ENCODE peak calls at places on chromosome 14, in six cellular contexts. Z is Peyer's patch, M is endothelial cell of umbilical vein, X is HCT116, W is tibial nerve, P is heart left ventricle. E is an unnamed sample.

GRCh38 chr14:81509838-81510452 is 23.7 kb downstream of the SEL1L start:
- DNase-seq in M (no peak), P (no peak), W (no peak), Z (no peak), X (no peak), E (no peak)

GRCh38 chr14:100271247-100271939 is 32.4 kb downstream of the YY1 start:
- DNase-seq in P (no peak), W (no peak), X (no peak), Z (no peak), M (peak; percentile 61), E (peak; percentile 86)

GRCh38 chr14:76465651-76466050 is 89.7 kb downstream of the ESRRB start:
- DNase-seq in P (no peak), X (no peak), Z (no peak), W (no peak), M (no peak), E (no peak)

GRCh38 chr14:24425704-24426103 is 3.8 kb downstream of the CBLN3 start:
- DNase-seq in P (no peak), M (peak; percentile 83), W (no peak), X (no peak), Z (no peak), E (peak; percentile 9)

GRCh38 chr14:51283402-51283825 is 43.4 kb downstream of the TMX1 start:
- DNase-seq in Z (no peak), W (no peak), M (peak; percentile 93), X (peak; percentile 36), P (no peak), E (no peak)

GRCh38 chr14:34179723-34180122 is 228.8 kb upstream of the EGLN3 start:
- DNase-seq in X (no peak), P (no peak), Z (no peak), M (no peak), W (no peak), E (no peak)

GRCh38 chr14:45641541-45641940 is 388.5 kb upstream of the MIS18BP1 start:
- DNase-seq in X (no peak), Z (no peak), M (no peak), W (no peak), P (no peak), E (no peak)

GRCh38 chr14:35829449-35829848 is 3.3 kb downstream of the BRMS1L start:
- DNase-seq in X (no peak), Z (no peak), P (no peak), W (no peak), M (no peak), E (no peak)

GRCh38 chr14:32436993-32437392 is 107.9 kb downstream of the AKAP6 start:
- DNase-seq in P (no peak), M (no peak), W (no peak), Z (no peak), X (no peak), E (no peak)

GRCh38 chr14:63404906-63405305 is 86.2 kb upstream of the GPHB5 start:
- DNase-seq in X (no peak), M (no peak), W (no peak), Z (no peak), P (no peak), E (no peak)

GRCh38 chr14:104877806-104878550 is 12.9 kb downstream of the CEP170B start:
- DNase-seq in M (no peak), W (no peak), X (no peak), P (no peak), Z (no peak), E (no peak)

DNA sequence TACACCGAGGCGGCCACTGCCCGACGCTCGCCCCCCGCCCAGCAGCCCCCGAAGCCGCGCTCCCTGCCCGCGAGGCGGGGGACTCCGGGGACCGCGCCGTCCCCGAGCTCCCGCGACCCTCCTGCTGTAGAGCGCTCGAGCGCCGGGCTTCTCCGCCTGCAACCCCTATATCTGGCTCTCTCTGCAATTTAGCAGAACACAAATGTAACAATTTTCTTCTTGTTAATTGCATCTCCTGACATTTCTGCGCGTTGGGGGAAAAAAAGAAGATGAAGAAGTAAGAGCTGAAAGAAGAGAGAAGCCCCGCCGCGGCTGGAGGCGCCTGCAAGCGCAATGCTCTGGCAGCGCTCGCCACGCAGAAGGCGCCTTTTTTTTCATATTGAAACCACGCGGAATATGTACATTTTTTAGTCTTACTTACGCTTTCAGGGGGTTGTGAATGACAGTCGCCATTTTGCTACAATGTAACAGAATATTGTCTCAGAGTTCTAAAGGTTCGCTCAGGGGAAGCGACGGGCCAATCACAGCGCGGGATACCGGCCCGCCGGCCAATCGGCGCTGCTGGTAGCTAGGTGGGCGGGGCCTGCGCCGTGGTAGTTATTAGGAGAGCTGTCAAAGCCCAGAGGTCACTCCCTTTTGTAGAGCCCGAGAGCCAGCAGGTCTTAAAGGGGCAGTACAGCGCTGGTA is at the start of gene DPF3:
- DNase-seq in M (peak; percentile 97), X (peak; percentile 91), Z (peak; percentile 99), P (peak; percentile 98), W (peak; percentile 95), E (peak; percentile 98)
- TF ChIP-seq POLR2A in M (peak; percentile 44), X (no peak), Z (peak; percentile 42), P (peak; percentile 92), W (peak; percentile 65), E (peak; percentile 40)

GRCh38 chr14:93005135-93005813 is 82.3 kb downstream of the CHGA start:
- DNase-seq in M (no peak), W (no peak), X (no peak), Z (no peak), P (no peak), E (peak; percentile 47)

GRCh38 chr14:93005838-93006237 is 82.9 kb downstream of the CHGA start:
- DNase-seq in W (no peak), X (no peak), M (no peak), Z (no peak), P (peak; percentile 51), E (no peak)

GRCh38 chr14:93008381-93008780 is 85.4 kb downstream of the CHGA start:
- DNase-seq in P (no peak), M (peak; percentile 44), X (no peak), W (no peak), Z (no peak), E (no peak)

GRCh38 chr14:93007225-93007997 is 84.5 kb downstream of the CHGA start:
- DNase-seq in M (no peak), Z (peak; percentile 63), W (no peak), X (no peak), P (peak; percentile 76), E (no peak)

GRCh38 chr14:93006484-93007128 is 83.7 kb downstream of the CHGA start:
- DNase-seq in M (no peak), Z (no peak), W (no peak), P (no peak), X (no peak), E (no peak)
- H3K4me1 ChIP-seq in M (no peaks in the 10 kb centered on the region), Z (peaks cover 57% of the 10 kb centered on the region), W (peaks cover 91% of the 10 kb centered on the region), P (peaks cover 87% of the 10 kb centered on the region), X (peaks cover 12% of the 10 kb centered on the region), E (peaks cover 42% of the 10 kb centered on the region)

DNA sequence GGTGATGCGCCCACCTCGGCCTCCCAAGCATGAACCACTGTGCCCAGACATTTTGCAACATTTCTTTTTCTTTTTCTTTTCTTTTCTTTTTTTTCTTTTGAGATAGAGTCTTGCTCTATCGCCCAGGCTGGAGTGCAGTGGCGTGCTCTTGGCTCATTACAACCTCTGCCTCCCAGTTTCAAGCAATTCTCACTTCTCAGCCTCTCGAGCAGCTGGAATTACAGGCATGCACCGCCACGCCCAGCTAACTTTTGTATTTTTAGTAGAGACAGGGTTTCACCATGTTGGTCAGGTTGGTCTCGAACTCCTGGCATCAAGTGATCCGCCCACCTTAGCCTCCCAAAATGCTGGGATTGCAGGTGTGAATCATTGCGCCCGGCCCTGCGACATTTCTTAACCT is 7.6 kb upstream of the CDC42BPB start:
- DNase-seq in M (no peak), P (no peak), X (no peak), Z (no peak), W (no peak), E (no peak)
- TF ChIP-seq POLR2A in M (no peak), P (no peak), X (no peak), Z (no peak), W (no peak), E (no peak)

GRCh38 chr14:64581363-64581762 is 31.6 kb downstream of the PPP1R36 start:
- DNase-seq in M (peak; percentile 25), Z (no peak), W (no peak), X (no peak), P (no peak), E (no peak)

GRCh38 chr14:64581817-64582216 is 32.1 kb downstream of the PPP1R36 start:
- DNase-seq in W (no peak), P (no peak), M (no peak), X (no peak), Z (no peak), E (no peak)

GRCh38 chr14:64580451-64580850 is 30.7 kb downstream of the PPP1R36 start:
- DNase-seq in P (no peak), Z (no peak), W (no peak), M (peak; percentile 44), X (no peak), E (no peak)

DNA sequence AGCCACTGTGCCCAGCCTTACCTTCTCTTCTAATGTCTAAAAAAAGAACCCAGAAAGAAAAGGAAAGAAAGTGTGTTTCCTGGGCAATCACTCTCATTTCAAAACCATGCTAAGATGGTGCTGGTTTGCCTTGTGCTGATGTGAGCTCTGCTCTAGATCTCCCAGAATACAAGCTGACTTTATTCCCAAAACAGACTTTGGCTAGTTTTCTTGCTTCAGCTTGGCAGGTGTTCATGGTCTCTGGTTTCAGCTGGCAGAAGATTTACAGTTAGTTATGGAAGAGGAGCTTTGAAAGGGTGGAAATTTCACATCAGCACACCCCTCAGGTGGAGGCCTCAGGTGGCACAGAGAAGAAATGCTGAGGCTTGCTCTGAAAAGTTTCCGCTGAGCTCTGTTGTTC is 34.4 kb downstream of the PPP1R36 start:
- DNase-seq in X (no peak), W (no peak), Z (no peak), P (no peak), M (no peak), E (no peak)
- H3K4me1 ChIP-seq in X (peaks cover 7% of the 10 kb centered on the region), W (no peaks in the 10 kb centered on the region), Z (no peaks in the 10 kb centered on the region), P (no peaks in the 10 kb centered on the region), M (peaks cover 7% of the 10 kb centered on the region), E (peaks cover 8% of the 10 kb centered on the region)

DNA sequence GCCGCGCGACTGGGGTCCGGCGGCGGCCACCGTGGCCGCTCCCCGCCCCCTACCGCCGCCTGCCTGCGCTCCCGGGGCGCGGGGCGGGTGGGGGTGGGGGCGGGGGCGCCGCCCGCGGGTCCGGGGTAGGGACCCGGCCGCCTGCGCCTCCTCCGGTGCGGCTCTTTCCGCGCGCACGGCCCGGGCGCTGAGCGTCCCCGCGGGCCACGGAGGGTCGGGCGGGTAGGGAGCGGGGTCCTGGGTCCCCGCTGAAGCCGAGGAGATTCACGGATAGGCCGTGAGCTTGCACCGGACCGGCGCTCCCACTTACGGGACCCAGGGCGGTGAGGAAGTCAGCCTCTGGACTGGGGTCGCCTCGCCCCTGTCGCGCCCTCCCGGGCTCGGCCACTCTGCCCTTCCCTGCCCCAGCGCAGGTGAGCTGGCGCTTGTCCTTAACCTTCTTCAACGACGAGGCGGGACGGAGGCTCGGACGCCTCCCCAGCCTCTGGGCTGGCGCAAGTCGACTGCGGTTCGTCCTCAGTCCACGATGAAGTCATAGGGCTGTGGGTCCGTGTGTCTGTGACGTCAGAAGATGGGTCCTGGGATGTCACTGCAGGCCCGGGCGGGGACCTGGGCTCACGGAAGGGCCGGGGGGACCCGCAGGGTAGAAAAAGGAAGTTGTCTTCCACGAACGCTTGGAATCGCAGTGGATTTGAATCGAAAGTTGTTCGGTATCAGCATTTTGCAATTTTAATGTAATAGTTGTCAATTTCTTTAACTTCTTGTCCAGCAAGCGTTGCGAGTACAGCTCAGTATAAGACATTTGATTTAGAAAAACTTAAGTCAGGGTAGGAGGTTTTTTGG is 572 bp downstream of the FBXO34 start:
- DNase-seq in P (peak; percentile 65), M (peak; percentile 79), W (peak; percentile 36), Z (peak; percentile 73), X (peak; percentile 67), E (peak; percentile 81)
- TF ChIP-seq POLR2A in P (peak; percentile 46), M (no peak), W (peak; percentile 59), Z (peak; percentile 91), X (no peak), E (peak; percentile 33)

E was measured in body of pancreas.